ENCODE peak calls at places on chromosomes 2 and 18, in seven cellular contexts. One of them, this sample, is unnamed.

GRCh38 chr2:1781291-1782080 is 37.2 kb upstream of the PXDN start:
- DNase-seq in neural progenitor cell: no peak
- DNase-seq in AG09319: no peak
- DNase-seq in Calu3: no peak
- DNase-seq in lower lobe of right lung: no peak
- DNase-seq in ovary: no peak
- DNase-seq in endothelial cell: no peak
- DNase-seq in this sample: no peak

GRCh38 chr2:11667194-11667593 is 2.8 kb downstream of the NTSR2 start:
- DNase-seq in neural progenitor cell: no peak
- DNase-seq in AG09319: no peak
- DNase-seq in Calu3: no peak
- DNase-seq in lower lobe of right lung: no peak
- DNase-seq in ovary: no peak
- DNase-seq in endothelial cell: no peak
- DNase-seq in this sample: no peak

GRCh38 chr18:551404-552061 is 28.6 kb upstream of the CETN1 start:
- DNase-seq in neural progenitor cell: no peak
- DNase-seq in AG09319: no peak
- DNase-seq in Calu3: no peak
- DNase-seq in lower lobe of right lung: no peak
- DNase-seq in ovary: no peak
- DNase-seq in endothelial cell: no peak
- DNase-seq in this sample: no peak

GRCh38 chr2:55049794-55050132 is 488 bp downstream of the RTN4 start:
- DNase-seq in neural progenitor cell: no peak
- DNase-seq in AG09319: no peak
- DNase-seq in Calu3: no peak
- DNase-seq in lower lobe of right lung: no peak
- DNase-seq in ovary: no peak
- DNase-seq in endothelial cell: no peak
- DNase-seq in this sample: no peak

GRCh38 chr2:231621051-231621879 is 28.6 kb downstream of the TEX44 start:
- DNase-seq in neural progenitor cell: peak; percentile 47
- DNase-seq in AG09319: no peak
- DNase-seq in Calu3: peak; percentile 88
- DNase-seq in lower lobe of right lung: peak; percentile 59
- DNase-seq in ovary: peak; percentile 84
- DNase-seq in endothelial cell: peak; percentile 38
- DNase-seq in this sample: no peak

GRCh38 chr18:2303517-2304238 is 267.6 kb downstream of the METTL4 start:
- DNase-seq in neural progenitor cell: no peak
- DNase-seq in AG09319: no peak
- DNase-seq in Calu3: no peak
- DNase-seq in lower lobe of right lung: no peak
- DNase-seq in ovary: no peak
- DNase-seq in endothelial cell: no peak
- DNase-seq in this sample: no peak

GRCh38 chr2:2028041-2028440 is 283.7 kb upstream of the PXDN start:
- DNase-seq in neural progenitor cell: no peak
- DNase-seq in AG09319: no peak
- DNase-seq in Calu3: no peak
- DNase-seq in lower lobe of right lung: no peak
- DNase-seq in ovary: no peak
- DNase-seq in endothelial cell: no peak
- DNase-seq in this sample: no peak

GRCh38 chr2:166671831-166672230 is 177.8 kb upstream of the SCN7A start:
- DNase-seq in neural progenitor cell: no peak
- DNase-seq in AG09319: no peak
- DNase-seq in Calu3: no peak
- DNase-seq in lower lobe of right lung: no peak
- DNase-seq in ovary: no peak
- DNase-seq in endothelial cell: no peak
- DNase-seq in this sample: no peak

GRCh38 chr2:1614564-1614963 is 129.8 kb downstream of the PXDN start:
- DNase-seq in neural progenitor cell: no peak
- DNase-seq in AG09319: no peak
- DNase-seq in Calu3: no peak
- DNase-seq in lower lobe of right lung: no peak
- DNase-seq in ovary: no peak
- DNase-seq in endothelial cell: no peak
- DNase-seq in this sample: no peak

GRCh38 chr2:159076233-159076632 is 107.8 kb downstream of the TANC1 start:
- DNase-seq in neural progenitor cell: no peak
- DNase-seq in AG09319: peak; percentile 61
- DNase-seq in Calu3: no peak
- DNase-seq in lower lobe of right lung: no peak
- DNase-seq in ovary: no peak
- DNase-seq in endothelial cell: no peak
- DNase-seq in this sample: no peak

GRCh38 chr2:174158003-174158402 is 90.3 kb downstream of the OLA1 start:
- DNase-seq in neural progenitor cell: peak; percentile 67
- DNase-seq in AG09319: no peak
- DNase-seq in Calu3: peak; percentile 59
- DNase-seq in lower lobe of right lung: no peak
- DNase-seq in ovary: no peak
- DNase-seq in endothelial cell: peak; percentile 62
- DNase-seq in this sample: no peak

GRCh38 chr2:63755980-63756379 is 85.7 kb upstream of the UGP2 start:
- DNase-seq in neural progenitor cell: no peak
- DNase-seq in AG09319: no peak
- DNase-seq in Calu3: no peak
- DNase-seq in lower lobe of right lung: no peak
- DNase-seq in ovary: no peak
- DNase-seq in endothelial cell: no peak
- DNase-seq in this sample: no peak

GRCh38 chr2:171702781-171703556 is 15.7 kb downstream of the DYNC1I2 start:
- DNase-seq in neural progenitor cell: no peak
- DNase-seq in AG09319: no peak
- DNase-seq in Calu3: no peak
- DNase-seq in lower lobe of right lung: no peak
- DNase-seq in ovary: no peak
- DNase-seq in endothelial cell: no peak
- DNase-seq in this sample: no peak

GRCh38 chr2:71889991-71890684 is 257.5 kb downstream of the CYP26B1 start:
- DNase-seq in neural progenitor cell: no peak
- DNase-seq in AG09319: peak; percentile 94
- DNase-seq in Calu3: no peak
- DNase-seq in lower lobe of right lung: no peak
- DNase-seq in ovary: peak; percentile 8
- DNase-seq in endothelial cell: no peak
- DNase-seq in this sample: no peak

GRCh38 chr2:54770211-54770610 is 46.7 kb downstream of the EML6 start:
- DNase-seq in neural progenitor cell: no peak
- DNase-seq in AG09319: no peak
- DNase-seq in Calu3: no peak
- DNase-seq in lower lobe of right lung: no peak
- DNase-seq in ovary: no peak
- DNase-seq in endothelial cell: no peak
- DNase-seq in this sample: no peak

GRCh38 chr2:178237488-178238143 is 43.3 kb downstream of the OSBPL6 start:
- DNase-seq in neural progenitor cell: no peak
- DNase-seq in AG09319: no peak
- DNase-seq in Calu3: no peak
- DNase-seq in lower lobe of right lung: no peak
- DNase-seq in ovary: no peak
- DNase-seq in endothelial cell: no peak
- DNase-seq in this sample: no peak

DNA sequence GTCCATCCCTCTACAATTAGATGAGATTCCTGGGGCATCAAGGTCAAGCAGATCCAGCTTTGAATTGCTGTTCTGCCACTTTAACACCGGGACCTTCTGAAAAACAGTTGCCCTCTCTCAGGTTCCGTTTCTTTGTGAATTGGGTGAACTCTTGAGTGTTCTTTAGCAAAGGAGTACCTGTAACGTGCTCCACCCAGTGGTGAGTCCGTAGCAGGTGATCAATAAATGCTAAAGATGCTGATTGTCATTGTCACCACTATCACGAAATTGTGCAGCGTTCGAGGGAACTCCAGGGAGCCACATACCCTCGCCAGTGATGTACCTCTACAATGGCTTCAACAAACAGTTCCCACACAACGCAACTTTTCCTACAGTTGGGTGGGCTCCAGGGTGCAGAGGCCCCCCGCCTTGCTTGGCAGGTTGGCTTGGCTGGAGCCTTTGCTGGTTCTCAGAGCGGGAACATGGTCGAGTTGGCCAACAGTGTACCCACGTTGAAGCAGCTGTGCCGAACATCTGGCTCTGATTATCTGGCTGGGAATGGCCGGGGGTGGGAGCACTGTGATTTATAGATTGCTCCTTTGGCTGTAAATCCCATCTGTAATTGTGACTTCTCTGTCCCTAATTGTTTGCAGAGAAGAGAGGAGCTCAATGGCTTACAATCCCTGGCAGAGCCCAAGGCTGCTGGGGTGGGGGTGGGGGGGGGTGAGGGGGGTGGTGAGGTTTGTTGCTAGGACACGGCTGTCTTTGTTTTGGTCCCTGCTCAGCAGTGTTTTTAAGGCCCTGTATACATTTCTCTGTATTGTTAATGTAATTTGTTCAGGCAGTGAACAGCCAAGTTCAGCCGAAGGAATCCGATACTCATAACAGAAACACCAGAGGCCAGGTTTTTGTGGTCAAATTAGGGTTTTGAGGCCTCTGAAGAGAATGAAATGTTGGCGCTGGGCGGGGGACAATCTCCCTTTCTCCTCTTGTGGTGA is 82.2 kb downstream of the TCF7L1 start:
- DNase-seq in neural progenitor cell: peak; percentile 79
- DNase-seq in AG09319: peak; percentile 93
- DNase-seq in Calu3: no peak
- DNase-seq in lower lobe of right lung: no peak
- DNase-seq in ovary: no peak
- DNase-seq in endothelial cell: no peak
- DNase-seq in this sample: no peak
- TF ChIP-seq CTCF in neural progenitor cell: peak; percentile 36
- TF ChIP-seq CTCF in AG09319: no peak
- TF ChIP-seq CTCF in Calu3: no peak
- TF ChIP-seq CTCF in lower lobe of right lung: no peak
- TF ChIP-seq CTCF in ovary: no peak
- TF ChIP-seq CTCF in endothelial cell: no peak
- TF ChIP-seq CTCF in this sample: no peak

DNA sequence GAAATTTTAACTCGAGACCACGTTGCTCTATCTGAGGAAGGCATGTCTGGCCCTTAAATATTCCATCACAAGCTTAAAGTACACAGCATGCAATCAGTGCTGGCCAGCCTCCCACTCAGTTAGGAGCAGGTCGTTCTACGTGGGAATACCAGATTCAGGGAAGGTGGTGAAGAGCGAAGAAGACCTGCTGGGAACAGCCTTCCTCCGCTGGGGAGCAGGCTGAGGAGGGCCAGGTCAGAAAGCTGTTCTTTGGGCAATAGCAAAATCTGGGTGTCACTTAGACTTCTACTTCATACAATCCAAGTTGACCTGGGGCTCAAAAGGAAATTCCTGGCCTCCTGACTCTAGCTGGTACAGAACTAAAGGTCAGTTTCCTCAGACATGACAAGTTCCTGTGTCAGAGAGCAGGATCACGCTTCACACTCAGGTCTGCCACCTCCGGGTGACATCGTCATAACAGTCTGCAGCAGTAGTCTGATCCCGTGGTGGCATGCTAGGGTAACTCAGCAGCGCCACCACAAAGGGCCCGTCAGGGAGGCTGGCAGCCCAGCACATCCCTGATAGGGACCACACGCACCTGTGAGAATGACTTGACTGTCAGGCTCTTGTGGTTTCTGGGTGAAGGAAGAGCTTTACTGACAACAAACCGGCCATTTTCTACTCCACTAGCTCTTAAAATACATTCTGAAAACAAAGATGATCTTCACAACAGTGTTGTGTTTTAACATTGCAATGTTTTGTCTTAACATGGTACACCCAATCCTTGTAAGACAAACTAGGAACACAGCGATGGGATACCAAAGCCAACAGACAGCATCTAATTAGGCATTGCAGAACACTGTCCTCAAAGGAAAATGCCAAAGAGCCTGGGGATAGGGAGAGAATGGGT is 35.2 kb upstream of the NAPG start:
- DNase-seq in neural progenitor cell: peak; percentile 76
- DNase-seq in AG09319: no peak
- DNase-seq in Calu3: peak; percentile 71
- DNase-seq in lower lobe of right lung: no peak
- DNase-seq in ovary: no peak
- DNase-seq in endothelial cell: peak; percentile 31
- DNase-seq in this sample: no peak
- TF ChIP-seq CTCF in neural progenitor cell: peak; percentile 56
- TF ChIP-seq CTCF in AG09319: no peak
- TF ChIP-seq CTCF in Calu3: peak; percentile 46
- TF ChIP-seq CTCF in lower lobe of right lung: peak; percentile 19
- TF ChIP-seq CTCF in ovary: no peak
- TF ChIP-seq CTCF in endothelial cell: no peak
- TF ChIP-seq CTCF in this sample: peak; percentile 54

DNA sequence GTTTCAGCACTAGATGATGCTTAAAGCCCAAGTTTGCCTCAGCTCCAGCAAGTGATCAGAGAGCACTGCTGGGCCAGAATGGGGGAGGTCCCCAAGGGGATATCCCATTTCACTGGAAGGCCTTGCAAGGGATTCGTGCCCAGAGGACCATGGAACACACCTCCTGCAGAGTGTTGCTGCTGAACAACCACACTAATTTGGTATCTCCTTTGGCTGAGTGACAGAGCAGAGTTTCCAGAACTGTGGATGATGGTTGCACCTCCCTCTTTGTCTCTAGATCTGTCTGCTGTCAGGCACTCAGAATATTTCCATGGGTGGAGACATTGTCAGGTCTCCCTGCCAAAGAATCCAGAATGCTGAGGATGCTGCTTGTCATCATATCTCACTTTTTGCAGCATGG is 484.8 kb upstream of the NETO1 start:
- DNase-seq in neural progenitor cell: no peak
- DNase-seq in AG09319: peak; percentile 12
- DNase-seq in Calu3: no peak
- DNase-seq in lower lobe of right lung: no peak
- DNase-seq in ovary: no peak
- DNase-seq in endothelial cell: no peak
- DNase-seq in this sample: no peak
- TF ChIP-seq CTCF in neural progenitor cell: no peak
- TF ChIP-seq CTCF in AG09319: peak; percentile 23
- TF ChIP-seq CTCF in Calu3: no peak
- TF ChIP-seq CTCF in lower lobe of right lung: no peak
- TF ChIP-seq CTCF in ovary: no peak
- TF ChIP-seq CTCF in endothelial cell: no peak
- TF ChIP-seq CTCF in this sample: no peak

DNA sequence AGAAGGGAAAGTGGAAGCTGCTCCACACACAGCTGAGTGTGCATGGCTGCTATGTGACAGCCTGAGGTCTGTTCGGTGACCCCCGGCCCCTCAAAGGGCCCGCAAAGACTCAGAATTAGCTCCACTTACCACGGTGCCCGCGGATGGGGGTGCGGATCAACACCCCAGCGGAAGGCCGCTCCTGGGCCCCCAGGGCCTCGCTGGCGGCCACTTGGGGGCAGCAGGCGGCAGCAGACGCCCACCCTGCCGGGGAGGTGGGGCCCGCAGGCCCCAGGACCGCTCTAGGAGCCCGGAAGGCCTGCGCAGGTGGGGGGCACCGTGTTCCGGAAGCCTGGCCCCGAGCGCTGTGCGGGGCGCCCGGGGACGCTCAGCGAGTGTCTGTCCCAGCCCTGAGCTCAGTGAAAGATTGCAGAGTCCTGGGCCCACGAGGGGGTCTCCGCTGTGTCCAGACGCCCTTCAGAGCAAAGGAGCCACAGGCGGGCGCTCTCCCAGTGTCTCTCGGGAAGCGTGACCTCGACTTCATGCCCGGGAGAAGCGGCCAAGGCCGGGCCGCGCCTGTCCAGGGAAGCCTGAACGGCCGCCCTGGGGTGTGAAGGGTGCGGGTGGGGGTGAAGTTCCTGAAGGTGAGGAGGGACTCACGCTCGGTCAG is 118.6 kb downstream of the VAPA start:
- DNase-seq in neural progenitor cell: peak; percentile 73
- DNase-seq in AG09319: no peak
- DNase-seq in Calu3: no peak
- DNase-seq in lower lobe of right lung: no peak
- DNase-seq in ovary: no peak
- DNase-seq in endothelial cell: peak; percentile 32
- DNase-seq in this sample: no peak
- TF ChIP-seq CTCF in neural progenitor cell: peak; percentile 69
- TF ChIP-seq CTCF in AG09319: no peak
- TF ChIP-seq CTCF in Calu3: no peak
- TF ChIP-seq CTCF in lower lobe of right lung: peak; percentile 56
- TF ChIP-seq CTCF in ovary: no peak
- TF ChIP-seq CTCF in endothelial cell: no peak
- TF ChIP-seq CTCF in this sample: no peak